ENCODE peak calls at places on chromosome 4, in five cellular contexts. B is NCI-H82, L is left lung, A is glomerular endothelial cell, Y is foreskin fibroblast. D is an unnamed sample.

GRCh38 chr4:168765726-168766125 is 244.3 kb downstream of the CBR4 start:
- DNase-seq in B (no peak), L (no peak), A (no peak), Y (peak), D (peak)

GRCh38 chr4:112332398-112332797 is 35.2 kb downstream of the ALPK1 start:
- DNase-seq in B (no peak), L (no peak), A (no peak), Y (no peak), D (no peak)

GRCh38 chr4:7827566-7827965 is 112.1 kb downstream of the AFAP1 start:
- DNase-seq in B (no peak), L (no peak), A (no peak), Y (peak), D (no peak)

GRCh38 chr4:88610771-88611170 is 18.5 kb downstream of the HERC3 start:
- DNase-seq in B (no peak), L (no peak), A (no peak), Y (peak), D (no peak)

GRCh38 chr4:94430416-94430815 is 21.3 kb upstream of the PDLIM5 start:
- DNase-seq in B (no peak), L (no peak), A (no peak), Y (no peak), D (no peak)

GRCh38 chr4:104879367-104879766 is 267.3 kb upstream of the TET2 start:
- DNase-seq in B (no peak), L (no peak), A (no peak), Y (no peak), D (no peak)

GRCh38 chr4:140005699-140006098 is 148.3 kb downstream of the MAML3 start:
- DNase-seq in B (peak), L (no peak), A (no peak), Y (no peak), D (no peak)

GRCh38 chr4:80049813-80050534 is 23.1 kb downstream of the ANTXR2 start:
- DNase-seq in B (no peak), L (no peak), A (no peak), Y (peak), D (no peak)

GRCh38 chr4:175823015-175823741 is 11.1 kb upstream of the GPM6A start:
- DNase-seq in B (no peak), L (no peak), A (no peak), Y (no peak), D (no peak)

GRCh38 chr4:93827272-93827947 is 1.1 kb upstream of the ATOH1 start:
- DNase-seq in B (no peak), L (no peak), A (no peak), Y (no peak), D (no peak)

GRCh38 chr4:786861-787300 is 39.0 kb downstream of the CPLX1 start:
- DNase-seq in B (no peak), L (peak), A (no peak), Y (no peak), D (no peak)

GRCh38 chr4:173777921-173778320 is 247.9 kb upstream of the HAND2 start:
- DNase-seq in B (no peak), L (no peak), A (no peak), Y (no peak), D (no peak)

GRCh38 chr4:183347586-183347985 is 25.4 kb upstream of the CLDN24 start:
- DNase-seq in B (no peak), L (no peak), A (no peak), Y (peak), D (no peak)

GRCh38 chr4:164464313-164464712 is 289.6 kb upstream of the SMIM31 start:
- DNase-seq in B (no peak), L (no peak), A (no peak), Y (no peak), D (no peak)

GRCh38 chr4:109294468-109295020 is 7.9 kb downstream of the COL25A1 start:
- DNase-seq in B (no peak), L (no peak), A (no peak), Y (no peak), D (peak)

GRCh38 chr4:147843162-147843561 is 111.3 kb downstream of the ARHGAP10 start:
- DNase-seq in B (peak), L (no peak), A (no peak), Y (no peak), D (peak)

GRCh38 chr4:17163156-17163555 is 264.7 kb upstream of the LDB2 start:
- DNase-seq in B (no peak), L (no peak), A (no peak), Y (no peak), D (no peak)

GRCh38 chr4:147430111-147430510 is 50.8 kb upstream of the EDNRA start:
- DNase-seq in B (no peak), L (no peak), A (no peak), Y (peak), D (no peak)

GRCh38 chr4:183098723-183099536 is at the start of gene WWC2:
- DNase-seq in B (peak), L (peak), A (no peak), Y (peak), D (peak)

D was measured in A172.